ENCODE peak calls at places on chromosomes 4 and X, in four cellular contexts. One of them, this sample, is unnamed.

GRCh38 chr4:68365068-68365467 is 15.2 kb upstream of the YTHDC1 start:
- DNase-seq in neural progenitor cell: no peak
- DNase-seq in left lung: peak
- DNase-seq in cardiac muscle cell: no peak
- DNase-seq in this sample: no peak

GRCh38 chr4:155780773-155781172 is 22.0 kb downstream of the GUCY1B1 start:
- DNase-seq in neural progenitor cell: no peak
- DNase-seq in left lung: no peak
- DNase-seq in cardiac muscle cell: no peak
- DNase-seq in this sample: no peak

GRCh38 chr4:101252721-101253120 is 94.6 kb downstream of the PPP3CA start:
- DNase-seq in neural progenitor cell: no peak
- DNase-seq in left lung: no peak
- DNase-seq in cardiac muscle cell: peak
- DNase-seq in this sample: no peak

GRCh38 chr4:183101956-183102480 is 3.0 kb downstream of the WWC2 start:
- DNase-seq in neural progenitor cell: no peak
- DNase-seq in left lung: no peak
- DNase-seq in cardiac muscle cell: no peak
- DNase-seq in this sample: no peak

GRCh38 chr4:26226978-26227377 is 93.8 kb upstream of the RBPJ start:
- DNase-seq in neural progenitor cell: no peak
- DNase-seq in left lung: no peak
- DNase-seq in cardiac muscle cell: no peak
- DNase-seq in this sample: no peak

GRCh38 chr4:1293981-1294380 is 4.3 kb downstream of the MAEA start:
- DNase-seq in neural progenitor cell: no peak
- DNase-seq in left lung: no peak
- DNase-seq in cardiac muscle cell: peak
- DNase-seq in this sample: peak

GRCh38 chr4:16227462-16227868 is 1.2 kb upstream of the TAPT1 start:
- DNase-seq in neural progenitor cell: peak
- DNase-seq in left lung: peak
- DNase-seq in cardiac muscle cell: peak
- DNase-seq in this sample: no peak

GRCh38 chr4:144591401-144591800 is 54.6 kb upstream of the HHIP start:
- DNase-seq in neural progenitor cell: no peak
- DNase-seq in left lung: no peak
- DNase-seq in cardiac muscle cell: peak
- DNase-seq in this sample: no peak

GRCh38 chr4:25178838-25179261 is 18.6 kb upstream of the SEPSECS start:
- DNase-seq in neural progenitor cell: no peak
- DNase-seq in left lung: no peak
- DNase-seq in cardiac muscle cell: no peak
- DNase-seq in this sample: no peak

GRCh38 chr4:35189988-35190613 is 1054.2 kb downstream of the ARAP2 start:
- DNase-seq in neural progenitor cell: no peak
- DNase-seq in left lung: no peak
- DNase-seq in cardiac muscle cell: no peak
- DNase-seq in this sample: no peak

GRCh38 chrX:37423864-37424569 is 74.9 kb downstream of the PRRG1 start:
- DNase-seq in neural progenitor cell: no peak
- DNase-seq in left lung: no peak
- DNase-seq in cardiac muscle cell: peak
- DNase-seq in this sample: no peak

GRCh38 chr4:122639181-122639580 is 18.3 kb upstream of the IL21 start:
- DNase-seq in neural progenitor cell: no peak
- DNase-seq in left lung: no peak
- DNase-seq in cardiac muscle cell: no peak
- DNase-seq in this sample: no peak

GRCh38 chrX:107935664-107936433 is 46.3 kb downstream of the TEX13B start:
- DNase-seq in neural progenitor cell: peak
- DNase-seq in left lung: no peak
- DNase-seq in cardiac muscle cell: peak
- DNase-seq in this sample: no peak

GRCh38 chr4:42341518-42342026 is 55.7 kb upstream of the SHISA3 start:
- DNase-seq in neural progenitor cell: no peak
- DNase-seq in left lung: no peak
- DNase-seq in cardiac muscle cell: peak
- DNase-seq in this sample: no peak

GRCh38 chrX:108230562-108230961 is 139.0 kb downstream of the ATG4A start:
- DNase-seq in neural progenitor cell: no peak
- DNase-seq in left lung: no peak
- DNase-seq in cardiac muscle cell: no peak
- DNase-seq in this sample: no peak

GRCh38 chr4:145920205-145920604 is 18.4 kb downstream of the ZNF827 start:
- DNase-seq in neural progenitor cell: no peak
- DNase-seq in left lung: no peak
- DNase-seq in cardiac muscle cell: peak
- DNase-seq in this sample: no peak

GRCh38 chr4:21134994-21135393 is 434.7 kb downstream of the PACRGL start:
- DNase-seq in neural progenitor cell: peak
- DNase-seq in left lung: no peak
- DNase-seq in cardiac muscle cell: peak
- DNase-seq in this sample: no peak

GRCh38 chr4:71677568-71677967 is 106.3 kb downstream of the GC start:
- DNase-seq in neural progenitor cell: no peak
- DNase-seq in left lung: no peak
- DNase-seq in cardiac muscle cell: no peak
- DNase-seq in this sample: no peak

GRCh38 chr4:145852256-145852839 is 86.3 kb downstream of the ZNF827 start:
- DNase-seq in neural progenitor cell: no peak
- DNase-seq in left lung: no peak
- DNase-seq in cardiac muscle cell: peak
- DNase-seq in this sample: no peak

GRCh38 chrX:150683536-150684146 is 9.6 kb upstream of the MTMR1 start:
- DNase-seq in neural progenitor cell: peak
- DNase-seq in left lung: no peak
- DNase-seq in cardiac muscle cell: peak
- DNase-seq in this sample: no peak

GRCh38 chr4:47577779-47578553 is 92.9 kb downstream of the ATP10D start:
- DNase-seq in neural progenitor cell: no peak
- DNase-seq in left lung: no peak
- DNase-seq in cardiac muscle cell: peak
- DNase-seq in this sample: no peak

GRCh38 chr4:63788271-63788670 is 621.0 kb downstream of the TECRL start:
- DNase-seq in neural progenitor cell: no peak
- DNase-seq in left lung: no peak
- DNase-seq in cardiac muscle cell: peak
- DNase-seq in this sample: no peak

GRCh38 chrX:274904-275475 is 6.2 kb upstream of the PLCXD1 start:
- DNase-seq in neural progenitor cell: peak
- DNase-seq in left lung: peak
- DNase-seq in cardiac muscle cell: peak
- DNase-seq in this sample: no peak

GRCh38 chr4:53592686-53593641 is 1.7 kb upstream of the LNX1 start:
- DNase-seq in neural progenitor cell: peak
- DNase-seq in left lung: peak
- DNase-seq in cardiac muscle cell: peak
- DNase-seq in this sample: no peak

GRCh38 chr4:40152642-40153041 is 44.2 kb upstream of the RHOH start:
- DNase-seq in neural progenitor cell: no peak
- DNase-seq in left lung: no peak
- DNase-seq in cardiac muscle cell: no peak
- DNase-seq in this sample: no peak

GRCh38 chr4:101349346-101350064 is 2.2 kb upstream of the PPP3CA start:
- DNase-seq in neural progenitor cell: no peak
- DNase-seq in left lung: peak
- DNase-seq in cardiac muscle cell: peak
- DNase-seq in this sample: no peak

DNA sequence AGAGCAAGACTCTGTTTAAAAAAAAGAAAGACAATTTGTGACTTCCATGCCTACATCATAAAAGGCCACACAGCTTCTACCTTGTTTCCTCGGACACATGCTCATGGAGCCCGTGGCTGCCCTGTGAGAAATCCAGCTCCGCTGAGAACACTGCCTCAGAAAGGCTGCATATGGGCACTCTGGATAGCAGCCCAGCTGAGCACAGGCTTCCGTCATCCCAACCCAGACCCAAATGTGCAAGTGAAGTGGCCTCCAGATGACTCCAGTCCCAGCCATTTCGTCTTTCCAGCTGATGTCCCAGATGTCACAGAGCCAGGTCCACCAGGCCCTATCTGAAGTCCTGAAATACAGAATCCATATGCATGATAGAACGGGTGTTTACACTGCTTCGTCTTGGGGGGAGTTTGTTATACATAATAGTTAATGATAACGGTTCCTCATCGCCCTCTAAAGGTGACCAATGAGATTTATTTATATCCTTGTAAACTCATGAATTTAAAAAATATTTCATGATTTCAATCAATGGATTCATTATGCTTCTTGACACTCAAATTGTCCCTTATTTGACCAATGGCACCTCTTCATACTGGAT is 72.7 kb upstream of the TRIM2 start:
- DNase-seq in neural progenitor cell: no peak
- DNase-seq in left lung: no peak
- DNase-seq in cardiac muscle cell: no peak
- DNase-seq in this sample: no peak
- TF ChIP-seq CTCF in neural progenitor cell: peak
- TF ChIP-seq CTCF in left lung: no peak
- TF ChIP-seq CTCF in cardiac muscle cell: no peak
- TF ChIP-seq CTCF in this sample: peak

GRCh38 chrX:39059866-39060265 is 258.6 kb downstream of the MID1IP1 start:
- DNase-seq in neural progenitor cell: no peak
- DNase-seq in left lung: no peak
- DNase-seq in cardiac muscle cell: no peak
- DNase-seq in this sample: no peak

GRCh38 chrX:39063702-39064101 is 262.4 kb downstream of the MID1IP1 start:
- DNase-seq in neural progenitor cell: no peak
- DNase-seq in left lung: no peak
- DNase-seq in cardiac muscle cell: no peak
- DNase-seq in this sample: no peak

GRCh38 chrX:39065051-39065871 is 264.0 kb downstream of the MID1IP1 start:
- DNase-seq in neural progenitor cell: peak
- DNase-seq in left lung: no peak
- DNase-seq in cardiac muscle cell: no peak
- DNase-seq in this sample: no peak

GRCh38 chrX:39058724-39059123 is 257.5 kb downstream of the MID1IP1 start:
- DNase-seq in neural progenitor cell: no peak
- DNase-seq in left lung: no peak
- DNase-seq in cardiac muscle cell: no peak
- DNase-seq in this sample: no peak

GRCh38 chrX:39063037-39063436 is 261.8 kb downstream of the MID1IP1 start:
- DNase-seq in neural progenitor cell: no peak
- DNase-seq in left lung: no peak
- DNase-seq in cardiac muscle cell: peak
- DNase-seq in this sample: no peak
- TF ChIP-seq CTCF in neural progenitor cell: no peak
- TF ChIP-seq CTCF in left lung: no peak
- TF ChIP-seq CTCF in cardiac muscle cell: no peak
- TF ChIP-seq CTCF in this sample: no peak

GRCh38 chr4:77881460-77882295 is 19.0 kb downstream of the MRPL1 start:
- DNase-seq in neural progenitor cell: no peak
- DNase-seq in left lung: no peak
- DNase-seq in cardiac muscle cell: peak
- DNase-seq in this sample: no peak
- TF ChIP-seq CTCF in neural progenitor cell: no peak
- TF ChIP-seq CTCF in left lung: no peak
- TF ChIP-seq CTCF in cardiac muscle cell: no peak
- TF ChIP-seq CTCF in this sample: no peak

DNA sequence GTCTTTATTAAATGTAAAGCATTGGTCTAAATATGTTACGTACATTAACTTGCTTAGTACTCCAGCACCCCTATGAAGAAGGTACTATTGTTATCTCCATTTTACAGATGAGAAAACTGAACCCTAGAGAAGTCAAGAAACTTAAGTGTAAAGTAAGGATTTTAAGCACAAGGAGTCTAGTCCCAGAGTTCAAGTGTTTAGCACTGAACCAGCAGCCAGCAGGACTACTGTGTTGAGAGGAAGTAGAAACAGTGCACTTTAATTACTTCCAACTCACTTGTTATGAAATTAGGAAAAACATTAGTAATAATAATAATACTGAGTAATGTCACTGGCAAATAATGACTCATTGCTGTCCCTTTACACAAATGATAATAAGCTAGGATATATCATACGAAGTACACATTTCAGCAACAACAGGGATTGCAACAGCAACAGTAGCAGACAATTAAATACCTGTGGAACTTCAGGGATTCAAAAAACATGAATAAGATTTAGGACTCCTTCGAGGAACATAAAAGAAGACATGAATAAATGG is 548.1 kb upstream of the HS3ST1 start:
- DNase-seq in neural progenitor cell: no peak
- DNase-seq in left lung: no peak
- DNase-seq in cardiac muscle cell: no peak
- DNase-seq in this sample: no peak
- TF ChIP-seq CTCF in neural progenitor cell: no peak
- TF ChIP-seq CTCF in left lung: no peak
- TF ChIP-seq CTCF in cardiac muscle cell: no peak
- TF ChIP-seq CTCF in this sample: no peak

This sample was measured in osteocyte.